ENCODE peak calls at places on chromosomes 11 and 22, in seven cellular contexts. One of them, this sample, is unnamed. For H3K36me3, the result is how much of the 10 kb centered on the place peaks cover.

GRCh38 chr11:119081682-119082081 is 3.0 kb upstream of the HMBS start:
- DNase-seq in uterus: no peak
- DNase-seq in HCT116: no peak
- DNase-seq in tibial nerve: no peak
- DNase-seq in Peyer's patch: no peak
- DNase-seq in K562: no peak
- DNase-seq in body of pancreas: no peak
- DNase-seq in this sample: no peak

GRCh38 chr11:36492724-36493304 is 17.3 kb downstream of the TRAF6 start:
- DNase-seq in uterus: no peak
- DNase-seq in HCT116: peak
- DNase-seq in tibial nerve: peak
- DNase-seq in Peyer's patch: no peak
- DNase-seq in K562: peak
- DNase-seq in body of pancreas: no peak
- DNase-seq in this sample: no peak

GRCh38 chr11:115678942-115679341 is 174.7 kb upstream of the CADM1 start:
- DNase-seq in uterus: no peak
- DNase-seq in HCT116: no peak
- DNase-seq in tibial nerve: no peak
- DNase-seq in Peyer's patch: no peak
- DNase-seq in K562: no peak
- DNase-seq in body of pancreas: no peak
- DNase-seq in this sample: no peak

GRCh38 chr11:47302853-47303252 is 32.9 kb downstream of the MADD start:
- DNase-seq in uterus: no peak
- DNase-seq in HCT116: no peak
- DNase-seq in tibial nerve: no peak
- DNase-seq in Peyer's patch: no peak
- DNase-seq in K562: no peak
- DNase-seq in body of pancreas: no peak
- DNase-seq in this sample: no peak

GRCh38 chr11:109818303-109818702 is 274.9 kb upstream of the ZC3H12C start:
- DNase-seq in uterus: no peak
- DNase-seq in HCT116: no peak
- DNase-seq in tibial nerve: no peak
- DNase-seq in Peyer's patch: no peak
- DNase-seq in K562: no peak
- DNase-seq in body of pancreas: no peak
- DNase-seq in this sample: no peak

GRCh38 chr22:32389685-32390084 is 22.4 kb downstream of the RTCB start:
- DNase-seq in uterus: no peak
- DNase-seq in HCT116: no peak
- DNase-seq in tibial nerve: no peak
- DNase-seq in Peyer's patch: no peak
- DNase-seq in K562: no peak
- DNase-seq in body of pancreas: no peak
- DNase-seq in this sample: peak

GRCh38 chr22:36386351-36386899 is 1.3 kb downstream of the MYH9 start:
- DNase-seq in uterus: no peak
- DNase-seq in HCT116: no peak
- DNase-seq in tibial nerve: no peak
- DNase-seq in Peyer's patch: peak
- DNase-seq in K562: no peak
- DNase-seq in body of pancreas: no peak
- DNase-seq in this sample: peak

GRCh38 chr11:69257134-69257533 is 36.8 kb upstream of the MYEOV start:
- DNase-seq in uterus: no peak
- DNase-seq in HCT116: no peak
- DNase-seq in tibial nerve: no peak
- DNase-seq in Peyer's patch: no peak
- DNase-seq in K562: no peak
- DNase-seq in body of pancreas: no peak
- DNase-seq in this sample: no peak

GRCh38 chr22:45502215-45503070 is at the start of gene FBLN1:
- DNase-seq in uterus: peak
- DNase-seq in HCT116: no peak
- DNase-seq in tibial nerve: peak
- DNase-seq in Peyer's patch: no peak
- DNase-seq in K562: peak
- DNase-seq in body of pancreas: no peak
- DNase-seq in this sample: peak

GRCh38 chr11:116509566-116509965 is 263.2 kb downstream of the BUD13 start:
- DNase-seq in uterus: no peak
- DNase-seq in HCT116: no peak
- DNase-seq in tibial nerve: no peak
- DNase-seq in Peyer's patch: no peak
- DNase-seq in K562: no peak
- DNase-seq in body of pancreas: no peak
- DNase-seq in this sample: no peak

GRCh38 chr11:108466405-108466804 is 924 bp downstream of the C11orf65 start:
- DNase-seq in uterus: no peak
- DNase-seq in HCT116: no peak
- DNase-seq in tibial nerve: no peak
- DNase-seq in Peyer's patch: no peak
- DNase-seq in K562: no peak
- DNase-seq in body of pancreas: no peak
- DNase-seq in this sample: no peak

GRCh38 chr11:13061294-13061990 is 52.3 kb downstream of the RASSF10 start:
- DNase-seq in uterus: no peak
- DNase-seq in HCT116: no peak
- DNase-seq in tibial nerve: no peak
- DNase-seq in Peyer's patch: no peak
- DNase-seq in K562: no peak
- DNase-seq in body of pancreas: no peak
- DNase-seq in this sample: no peak

GRCh38 chr11:113907155-113907554 is 2.6 kb downstream of the HTR3B start:
- DNase-seq in uterus: no peak
- DNase-seq in HCT116: no peak
- DNase-seq in tibial nerve: no peak
- DNase-seq in Peyer's patch: no peak
- DNase-seq in K562: no peak
- DNase-seq in body of pancreas: no peak
- DNase-seq in this sample: no peak

GRCh38 chr11:96459751-96460150 is 69.9 kb downstream of the JRKL start:
- DNase-seq in uterus: no peak
- DNase-seq in HCT116: no peak
- DNase-seq in tibial nerve: no peak
- DNase-seq in Peyer's patch: no peak
- DNase-seq in K562: no peak
- DNase-seq in body of pancreas: no peak
- DNase-seq in this sample: no peak

GRCh38 chr11:15920856-15921629 is 435.3 kb downstream of the SOX6 start:
- DNase-seq in uterus: no peak
- DNase-seq in HCT116: no peak
- DNase-seq in tibial nerve: no peak
- DNase-seq in Peyer's patch: no peak
- DNase-seq in K562: no peak
- DNase-seq in body of pancreas: no peak
- DNase-seq in this sample: no peak

GRCh38 chr11:31798057-31799035 is 12.8 kb downstream of the PAX6 start:
- DNase-seq in uterus: no peak
- DNase-seq in HCT116: no peak
- DNase-seq in tibial nerve: peak
- DNase-seq in Peyer's patch: no peak
- DNase-seq in K562: no peak
- DNase-seq in body of pancreas: no peak
- DNase-seq in this sample: no peak

DNA sequence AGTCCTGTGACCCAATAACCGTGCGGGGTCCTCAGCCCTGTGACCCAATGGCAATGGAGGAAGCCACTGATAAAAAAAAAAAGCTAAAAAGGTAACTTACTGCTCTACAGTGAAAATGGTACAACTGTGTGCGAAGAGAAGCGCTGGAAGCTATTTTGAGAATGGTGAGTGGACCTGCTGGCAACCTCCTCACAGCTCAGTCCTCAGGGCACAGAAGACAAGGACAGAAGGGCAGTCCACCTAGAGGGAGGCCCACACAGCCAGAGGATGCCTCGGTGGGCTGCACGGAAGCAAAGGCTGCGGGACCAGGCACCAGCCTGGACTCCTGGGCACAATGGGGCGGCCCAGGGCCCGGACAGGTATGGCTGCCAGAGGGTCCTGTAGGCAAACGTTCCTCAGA is 35.6 kb downstream of the BRD1 start:
- DNase-seq in uterus: no peak
- DNase-seq in HCT116: no peak
- DNase-seq in tibial nerve: no peak
- DNase-seq in Peyer's patch: no peak
- DNase-seq in K562: no peak
- DNase-seq in body of pancreas: no peak
- DNase-seq in this sample: no peak
- H3K36me3 ChIP-seq in uterus: under half
- H3K36me3 ChIP-seq in HCT116: under half
- H3K36me3 ChIP-seq in tibial nerve: half or more
- H3K36me3 ChIP-seq in Peyer's patch: half or more
- H3K36me3 ChIP-seq in K562: half or more
- H3K36me3 ChIP-seq in body of pancreas: under half
- H3K36me3 ChIP-seq in this sample: half or more

DNA sequence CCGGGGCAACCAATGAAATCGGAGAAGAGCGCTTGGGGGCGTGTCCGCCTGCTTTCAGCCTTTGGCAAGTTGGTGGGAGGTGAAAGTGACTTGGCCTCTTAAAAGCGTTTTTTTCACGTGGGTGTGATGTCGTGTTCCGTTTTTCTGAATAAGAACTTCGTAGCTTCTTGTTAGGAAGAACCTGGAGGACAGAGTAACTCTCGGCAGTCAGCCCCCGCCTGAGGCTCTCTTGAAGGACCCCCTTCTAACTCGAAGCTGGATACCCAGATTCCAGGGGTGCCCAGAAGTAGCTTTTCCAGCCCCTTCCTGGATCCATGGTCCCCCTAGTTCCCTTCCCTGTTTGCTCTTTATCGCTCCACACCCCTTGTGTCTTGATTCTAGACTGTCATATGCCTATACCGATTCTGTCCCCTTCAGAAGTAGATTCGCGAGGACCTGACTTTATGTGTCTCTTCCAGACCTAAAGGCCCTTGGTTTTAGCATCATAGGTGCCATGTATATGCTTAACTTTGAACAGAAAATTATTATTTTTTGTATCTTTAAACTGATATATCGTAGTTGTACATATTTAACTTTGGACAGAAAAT is 915 bp upstream of the OSBP start:
- DNase-seq in uterus: no peak
- DNase-seq in HCT116: no peak
- DNase-seq in tibial nerve: no peak
- DNase-seq in Peyer's patch: no peak
- DNase-seq in K562: peak
- DNase-seq in body of pancreas: no peak
- DNase-seq in this sample: no peak
- TF ChIP-seq POLR2A in uterus: peak
- TF ChIP-seq POLR2A in HCT116: peak
- TF ChIP-seq POLR2A in tibial nerve: peak
- TF ChIP-seq POLR2A in Peyer's patch: no peak
- TF ChIP-seq POLR2A in K562: peak
- TF ChIP-seq POLR2A in body of pancreas: peak
- TF ChIP-seq POLR2A in this sample: peak

GRCh38 chr11:65083134-65083833 is 556 bp downstream of the CDCA5 start:
- DNase-seq in uterus: no peak
- DNase-seq in HCT116: no peak
- DNase-seq in tibial nerve: no peak
- DNase-seq in Peyer's patch: no peak
- DNase-seq in K562: peak
- DNase-seq in body of pancreas: no peak
- DNase-seq in this sample: no peak
- H3K36me3 ChIP-seq in uterus: under half
- H3K36me3 ChIP-seq in HCT116: under half
- H3K36me3 ChIP-seq in tibial nerve: under half
- H3K36me3 ChIP-seq in Peyer's patch: under half
- H3K36me3 ChIP-seq in K562: half or more
- H3K36me3 ChIP-seq in body of pancreas: under half
- H3K36me3 ChIP-seq in this sample: under half

DNA sequence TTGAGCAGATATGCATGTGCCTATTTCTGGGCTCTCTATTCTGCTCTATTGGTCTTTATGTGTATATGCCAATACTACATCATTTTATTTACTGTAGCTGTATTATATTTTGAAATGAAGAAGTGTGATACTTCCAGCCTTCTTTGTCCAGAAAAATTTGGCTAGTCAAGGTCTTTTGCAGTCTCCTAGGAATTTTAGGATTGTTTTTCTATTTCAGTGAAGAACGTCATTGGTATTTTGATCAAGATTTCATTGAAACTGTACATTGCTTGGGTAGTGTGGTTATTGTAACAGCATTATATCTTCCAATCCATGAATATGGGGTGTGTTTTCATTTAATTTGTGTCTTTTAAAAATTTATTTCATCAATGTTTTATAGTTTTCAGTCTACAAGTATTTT is 400.3 kb downstream of the AASDHPPT start:
- DNase-seq in uterus: no peak
- DNase-seq in HCT116: no peak
- DNase-seq in tibial nerve: no peak
- DNase-seq in Peyer's patch: no peak
- DNase-seq in K562: no peak
- DNase-seq in body of pancreas: no peak
- DNase-seq in this sample: no peak
- TF ChIP-seq POLR2A in uterus: no peak
- TF ChIP-seq POLR2A in HCT116: no peak
- TF ChIP-seq POLR2A in tibial nerve: no peak
- TF ChIP-seq POLR2A in Peyer's patch: no peak
- TF ChIP-seq POLR2A in K562: no peak
- TF ChIP-seq POLR2A in body of pancreas: no peak
- TF ChIP-seq POLR2A in this sample: no peak

GRCh38 chr11:74072286-74072685 is 63.4 kb upstream of the UCP3 start:
- DNase-seq in uterus: no peak
- DNase-seq in HCT116: no peak
- DNase-seq in tibial nerve: no peak
- DNase-seq in Peyer's patch: no peak
- DNase-seq in K562: no peak
- DNase-seq in body of pancreas: no peak
- DNase-seq in this sample: no peak

GRCh38 chr11:74072721-74073120 is 63.8 kb upstream of the UCP3 start:
- DNase-seq in uterus: no peak
- DNase-seq in HCT116: no peak
- DNase-seq in tibial nerve: no peak
- DNase-seq in Peyer's patch: no peak
- DNase-seq in K562: no peak
- DNase-seq in body of pancreas: no peak
- DNase-seq in this sample: no peak

GRCh38 chr11:74070713-74071506 is 62.0 kb upstream of the UCP3 start:
- DNase-seq in uterus: no peak
- DNase-seq in HCT116: no peak
- DNase-seq in tibial nerve: no peak
- DNase-seq in Peyer's patch: no peak
- DNase-seq in K562: peak
- DNase-seq in body of pancreas: no peak
- DNase-seq in this sample: peak

GRCh38 chr11:74069146-74070046 is 60.5 kb upstream of the UCP3 start:
- DNase-seq in uterus: no peak
- DNase-seq in HCT116: no peak
- DNase-seq in tibial nerve: no peak
- DNase-seq in Peyer's patch: no peak
- DNase-seq in K562: no peak
- DNase-seq in body of pancreas: peak
- DNase-seq in this sample: peak
- H3K36me3 ChIP-seq in uterus: under half
- H3K36me3 ChIP-seq in HCT116: under half
- H3K36me3 ChIP-seq in tibial nerve: under half
- H3K36me3 ChIP-seq in Peyer's patch: under half
- H3K36me3 ChIP-seq in K562: under half
- H3K36me3 ChIP-seq in body of pancreas: under half
- H3K36me3 ChIP-seq in this sample: under half